ENCODE peak calls at places on chromosomes 4 and X, in nine cellular contexts. A is adipocyte; C is hepatocyte; P is posterior cingulate gyrus; W is GM20000; F is NCI-H1092; L is HS-5; G is left ventricle myocardium superior; U is activated CD4-positive, alpha-beta T cell treated with anti-CD3 and anti-CD28 coated beads for 48 hours. K is an unnamed sample.

GRCh38 chr4:107094976-107095375 is 58.9 kb upstream of the DKK2 start:
- DNase-seq in A (peak; percentile 13), L (no peak), G (no peak), C (peak; percentile 11), U (no peak), W (no peak), P (no peak), F (no peak), K (no peak)

GRCh38 chrX:646796-647195 is 16.2 kb downstream of the SHOX start:
- DNase-seq in L (no peak), W (no peak), G (no peak), F (no peak), P (no peak), C (no peak), U (no peak), A (no peak), K (no peak)

GRCh38 chr4:22471999-22472434 is 43.8 kb downstream of the ADGRA3 start:
- DNase-seq in G (no peak), W (no peak), C (no peak), P (no peak), U (no peak), F (no peak), L (no peak), A (no peak), K (no peak)

GRCh38 chrX:69759921-69760625 is 144.2 kb downstream of the EDA start:
- DNase-seq in A (no peak), C (no peak), F (no peak), L (no peak), G (no peak), U (no peak), P (no peak), W (no peak), K (no peak)

GRCh38 chr4:108620933-108621905 is 843 bp downstream of the RPL34 start:
- DNase-seq in F (no peak), C (no peak), G (no peak), L (no peak), U (no peak), W (no peak), A (peak; percentile 29), P (no peak), K (no peak)

GRCh38 chr4:137106733-137107132 is 425.6 kb downstream of the PCDH18 start:
- DNase-seq in W (no peak), F (no peak), L (no peak), U (no peak), C (no peak), A (peak; percentile 25), P (no peak), G (no peak), K (no peak)

GRCh38 chr4:24211821-24212220 is 322.0 kb upstream of the PPARGC1A start:
- DNase-seq in F (no peak), W (no peak), P (no peak), L (peak; percentile 37), A (no peak), G (no peak), U (no peak), C (no peak), K (no peak)

GRCh38 chr4:178814908-178815307 is 1372.7 kb upstream of the AGA start:
- DNase-seq in F (no peak), G (no peak), U (no peak), W (no peak), L (no peak), A (no peak), C (no peak), P (no peak), K (no peak)

GRCh38 chrX:122943918-122944317 is 240.2 kb upstream of the GRIA3 start:
- DNase-seq in L (no peak), W (no peak), U (no peak), P (no peak), C (no peak), G (no peak), A (peak; percentile 81), F (no peak), K (no peak)

GRCh38 chr4:11954093-11954492 is 525.4 kb upstream of the HS3ST1 start:
- DNase-seq in P (no peak), U (no peak), L (no peak), A (peak; percentile 24), F (no peak), W (no peak), C (peak; percentile 48), G (no peak), K (no peak)

GRCh38 chr4:77861500-77861899 is 1.1 kb upstream of the MRPL1 start:
- DNase-seq in L (no peak), A (no peak), P (no peak), F (no peak), U (peak; percentile 29), W (no peak), G (no peak), C (no peak), K (no peak)

GRCh38 chrX:38882894-38883620 is 81.8 kb downstream of the MID1IP1 start:
- DNase-seq in L (peak; percentile 78), G (no peak), C (no peak), W (no peak), U (no peak), F (no peak), A (peak; percentile 19), P (no peak), K (no peak)

GRCh38 chr4:25234390-25235367 is 846 bp downstream of the PI4K2B start:
- DNase-seq in G (peak; percentile 74), L (peak; percentile 77), A (peak; percentile 92), P (peak; percentile 57), W (peak; percentile 82), C (peak; percentile 83), F (no peak), U (peak; percentile 42), K (peak; percentile 10)

GRCh38 chr4:19381068-19381467 is 870.6 kb upstream of the SLIT2 start:
- DNase-seq in L (peak; percentile 71), W (no peak), C (no peak), F (no peak), U (no peak), P (no peak), G (no peak), A (peak; percentile 59), K (no peak)

GRCh38 chr4:8317474-8317873 is 47.9 kb downstream of the HTRA3 start:
- DNase-seq in U (no peak), C (no peak), W (no peak), L (no peak), P (no peak), F (no peak), G (no peak), A (no peak), K (no peak)

GRCh38 chr4:154516320-154516719 is 24.7 kb upstream of the DCHS2 start:
- DNase-seq in L (no peak), F (no peak), C (no peak), G (no peak), P (no peak), U (no peak), A (no peak), W (no peak), K (no peak)

GRCh38 chrX:129771266-129771995 is 8.3 kb upstream of the SASH3 start:
- DNase-seq in P (no peak), U (no peak), G (no peak), F (no peak), A (no peak), C (no peak), W (no peak), L (no peak), K (no peak)

GRCh38 chrX:154430916-154431315 is 2.4 kb downstream of the ATP6AP1 start:
- DNase-seq in L (no peak), P (no peak), F (no peak), G (no peak), W (no peak), A (no peak), U (no peak), C (no peak), K (no peak)

GRCh38 chr4:146334862-146335449 is 120.6 kb downstream of the REELD1 start:
- DNase-seq in W (no peak), F (no peak), A (no peak), G (no peak), U (no peak), C (no peak), P (no peak), L (no peak), K (no peak)

GRCh38 chr4:183383606-183384005 is 60.8 kb upstream of the CDKN2AIP start:
- DNase-seq in W (no peak), F (no peak), U (no peak), G (no peak), A (no peak), P (no peak), L (no peak), C (no peak), K (no peak)

GRCh38 chr4:1565598-1566295 is 118.4 kb downstream of the FAM53A start:
- DNase-seq in U (no peak), A (no peak), G (peak; percentile 22), W (no peak), C (no peak), L (no peak), P (no peak), F (no peak), K (no peak)

GRCh38 chr4:76733380-76733779 is 164.6 kb downstream of the SOWAHB start:
- DNase-seq in W (no peak), G (no peak), F (peak; percentile 66), U (no peak), A (no peak), L (no peak), P (no peak), C (no peak), K (no peak)

GRCh38 chrX:15915959-15916703 is 61.5 kb upstream of the AP1S2 start:
- DNase-seq in F (no peak), A (no peak), W (no peak), P (no peak), C (no peak), L (no peak), U (no peak), G (no peak), K (no peak)

GRCh38 chrX:39854772-39855747 is 242.7 kb downstream of the BCOR start:
- DNase-seq in U (peak; percentile 80), P (no peak), F (no peak), W (peak; percentile 58), L (no peak), C (no peak), G (no peak), A (no peak), K (peak; percentile 57)

GRCh38 chr4:126697748-126698147 is 935.0 kb upstream of the INTU start:
- DNase-seq in L (peak; percentile 30), U (no peak), A (peak; percentile 16), C (no peak), P (no peak), W (no peak), F (no peak), G (no peak), K (no peak)

GRCh38 chrX:115393271-115393670 is 103.8 kb downstream of the LUZP4 start:
- DNase-seq in P (no peak), U (no peak), L (peak; percentile 26), C (peak; percentile 24), W (no peak), G (no peak), F (no peak), A (no peak), K (no peak)

GRCh38 chrX:114626323-114626722 is 42.4 kb downstream of the HTR2C start:
- DNase-seq in A (peak; percentile 37), L (no peak), W (peak; percentile 1), P (no peak), G (no peak), F (no peak), C (peak; percentile 55), U (no peak), K (no peak)

GRCh38 chrX:97529801-97530200 is 646.1 kb downstream of the RPA4 start:
- DNase-seq in C (peak; percentile 6), G (no peak), P (no peak), W (no peak), F (no peak), A (peak; percentile 1), L (no peak), U (no peak), K (no peak)

GRCh38 chr4:182927505-182927904 is 10.3 kb upstream of the DCTD start:
- DNase-seq in C (no peak), F (no peak), U (no peak), W (no peak), P (no peak), G (no peak), L (no peak), A (no peak), K (no peak)

GRCh38 chr4:70722199-70722791 is 531 bp downstream of the RUFY3 start:
- DNase-seq in F (peak; percentile 32), C (no peak), L (no peak), P (peak; percentile 20), W (no peak), G (no peak), A (peak; percentile 62), U (peak; percentile 40), K (no peak)

GRCh38 chr4:102416765-102417164 is 71.5 kb upstream of the SLC39A8 start:
- DNase-seq in A (no peak), F (no peak), P (no peak), W (no peak), U (no peak), G (no peak), L (no peak), C (no peak), K (no peak)